ENCODE peak calls at places on chromosome 17, in ten cellular contexts. X is fibroblast of pulmonary artery, K is fibroblast of villous mesenchyme, G is SK-N-SH, Z is foreskin fibroblast, I is GM12865, C is ovary, L is fibroblast of mammary gland, M is esophagus squamous epithelium, V is transverse colon. W is an unnamed sample.

GRCh38 chr17:79650861-79651260 is 40.0 kb upstream of the RBFOX3 start:
- DNase-seq in X (no peak), K (no peak), G (peak; percentile 11), Z (no peak), I (no peak), C (no peak), L (no peak), M (no peak), V (no peak), W (no peak)

GRCh38 chr17:66383353-66383752 is 80.9 kb downstream of the PRKCA start:
- DNase-seq in X (peak; percentile 94), K (peak; percentile 95), G (peak; percentile 54), Z (peak; percentile 90), I (no peak), C (no peak), L (peak; percentile 98), M (no peak), V (no peak), W (no peak)

GRCh38 chr17:38590988-38591758 is 14.6 kb downstream of the SRCIN1 start:
- DNase-seq in X (no peak), K (no peak), G (no peak), Z (no peak), I (peak; percentile 64), C (no peak), L (no peak), M (no peak), V (no peak), W (peak; percentile 93)

GRCh38 chr17:63358111-63358839 is 87.8 kb downstream of the CYB561 start:
- DNase-seq in X (peak; percentile 82), K (peak; percentile 81), G (peak; percentile 39), Z (peak; percentile 92), I (no peak), C (no peak), L (peak; percentile 94), M (no peak), V (no peak), W (no peak)

GRCh38 chr17:9444687-9445086 is 130.9 kb downstream of the STX8 start:
- DNase-seq in X (no peak), K (no peak), G (no peak), Z (no peak), I (no peak), C (no peak), L (peak; percentile 29), M (no peak), V (no peak), W (no peak)

GRCh38 chr17:28370035-28370743 is at the start of gene VTN:
- DNase-seq in X (peak; percentile 70), K (peak; percentile 98), G (peak; percentile 78), Z (peak; percentile 63), I (no peak), C (peak; percentile 56), L (no peak), M (no peak), V (no peak), W (peak; percentile 60)

GRCh38 chr17:83179378-83179777 is 100.0 kb downstream of the METRNL start:
- DNase-seq in X (no peak), K (no peak), G (no peak), Z (no peak), I (no peak), C (peak; percentile 43), L (no peak), M (no peak), V (no peak), W (no peak)

GRCh38 chr17:29705352-29705751 is 82.6 kb upstream of the CORO6 start:
- DNase-seq in X (no peak), K (no peak), G (no peak), Z (no peak), I (peak; percentile 25), C (no peak), L (no peak), M (no peak), V (no peak), W (no peak)

GRCh38 chr17:36545465-36546417 is 1.0 kb downstream of the GGNBP2 start:
- DNase-seq in X (peak; percentile 98), K (peak; percentile 98), G (peak; percentile 98), Z (peak; percentile 99), I (peak; percentile 99), C (peak; percentile 98), L (peak; percentile 97), M (peak; percentile 70), V (peak; percentile 98), W (peak; percentile 97)

GRCh38 chr17:71188811-71189492 is 931.9 kb upstream of the SOX9 start:
- DNase-seq in X (peak; percentile 72), K (peak; percentile 86), G (no peak), Z (peak; percentile 80), I (peak; percentile 6), C (no peak), L (peak; percentile 91), M (no peak), V (no peak), W (no peak)

GRCh38 chr17:3335876-3336275 is 37.7 kb upstream of the OR3A1 start:
- DNase-seq in X (no peak), K (no peak), G (no peak), Z (no peak), I (no peak), C (no peak), L (no peak), M (no peak), V (no peak), W (no peak)

DNA sequence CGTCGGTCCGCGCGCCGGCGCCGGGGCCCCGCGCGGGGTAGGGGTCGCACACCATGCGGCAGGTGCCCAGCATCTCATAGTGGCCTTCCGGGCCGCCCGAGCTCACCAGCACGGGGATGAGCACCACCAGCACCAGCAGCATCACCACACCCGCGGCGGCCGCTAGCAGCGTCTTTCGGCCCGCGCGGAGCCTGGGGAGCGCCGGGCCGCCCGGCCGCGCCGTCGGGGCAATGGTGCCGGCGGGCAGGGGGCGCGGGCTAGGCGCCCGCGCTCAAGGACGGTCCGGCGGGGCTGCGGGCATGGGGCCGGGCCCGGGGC is 237 bp downstream of the C1QL1 start:
- DNase-seq in X (no peak), K (no peak), G (no peak), Z (no peak), I (no peak), C (no peak), L (no peak), M (no peak), V (no peak), W (no peak)
- H3K4me3 ChIP-seq in X (no peak overlapping the region), K (peak overlapping the region; percentile 21), G (peak overlapping the region; percentile 36), Z (no peak overlapping the region), I (no peak overlapping the region), C (no peak overlapping the region), L (no peak overlapping the region), M (peak overlapping the region; percentile 67), V (no peak overlapping the region), W (no peak overlapping the region)

DNA sequence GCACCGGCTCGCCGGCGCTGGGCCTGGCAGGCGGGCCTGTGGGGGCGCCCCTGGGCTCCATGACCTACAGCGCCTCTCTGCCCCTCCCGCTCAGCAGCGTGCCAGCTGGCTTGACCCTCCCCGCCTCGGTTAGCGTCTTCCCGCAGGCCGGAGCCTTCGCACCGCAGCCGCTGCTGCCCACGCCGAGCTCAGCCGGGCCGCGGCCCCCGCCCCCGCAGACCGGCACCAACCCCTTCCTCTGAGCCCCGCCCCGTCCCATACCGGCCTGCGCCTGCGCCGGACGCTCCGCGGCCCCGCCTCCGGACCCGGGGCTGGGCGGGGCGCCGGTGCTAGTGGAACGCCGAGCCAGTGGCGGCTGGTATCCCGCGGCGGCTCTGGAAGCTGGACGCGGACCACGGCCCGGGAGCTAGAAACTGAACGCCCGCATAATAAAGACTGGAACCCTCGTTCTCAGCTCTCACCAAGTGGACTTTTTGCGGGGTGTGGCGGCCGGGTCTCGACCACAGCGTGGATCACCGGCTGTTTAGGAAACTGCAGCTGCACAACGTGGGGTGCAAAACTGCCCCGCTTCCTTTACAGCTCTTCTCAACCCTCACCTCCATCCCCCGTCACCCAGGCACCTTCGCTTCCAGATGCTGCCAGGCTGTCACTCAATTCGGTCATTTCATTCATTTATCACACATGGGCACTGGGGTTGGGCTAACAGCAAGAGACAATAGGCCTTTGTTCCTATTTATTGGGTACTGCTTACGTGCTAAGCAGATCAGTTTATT is 4.9 kb upstream of the SPATA20 start:
- DNase-seq in X (peak; percentile 73), K (peak; percentile 77), G (peak; percentile 100), Z (peak; percentile 94), I (peak; percentile 78), C (peak; percentile 92), L (peak; percentile 69), M (no peak), V (peak; percentile 92), W (peak; percentile 66)
- TF ChIP-seq CTCF in X (no peak), K (peak; percentile 18), G (peak; percentile 46), Z (peak; percentile 19), I (peak; percentile 45), C (no peak), L (no peak), M (no peak), V (peak; percentile 10), W (peak; percentile 23)

GRCh38 chr17:67492824-67493490 is 115.9 kb downstream of the PITPNC1 start:
- DNase-seq in X (no peak), K (no peak), G (no peak), Z (no peak), I (no peak), C (no peak), L (peak; percentile 70), M (no peak), V (no peak), W (no peak)
- H3K4me3 ChIP-seq in X (no peak overlapping the region), K (no peak overlapping the region), G (no peak overlapping the region), Z (no peak overlapping the region), I (no peak overlapping the region), C (no peak overlapping the region), L (no peak overlapping the region), M (no peak overlapping the region), V (no peak overlapping the region), W (no peak overlapping the region)

GRCh38 chr17:12865769-12866168 is 76.5 kb downstream of the ARHGAP44 start:
- DNase-seq in X (no peak), K (no peak), G (no peak), Z (no peak), I (no peak), C (no peak), L (no peak), M (no peak), V (no peak), W (no peak)

GRCh38 chr17:12867726-12868125 is 78.4 kb downstream of the ARHGAP44 start:
- DNase-seq in X (no peak), K (no peak), G (no peak), Z (no peak), I (peak; percentile 32), C (no peak), L (no peak), M (no peak), V (no peak), W (no peak)

GRCh38 chr17:12866244-12866643 is 76.9 kb downstream of the ARHGAP44 start:
- DNase-seq in X (no peak), K (no peak), G (no peak), Z (no peak), I (peak; percentile 32), C (no peak), L (no peak), M (no peak), V (no peak), W (no peak)
- TF ChIP-seq CTCF in X (no peak), K (no peak), G (no peak), Z (no peak), I (no peak), C (no peak), L (no peak), M (no peak), V (no peak), W (no peak)